ENCODE peak calls at places on chromosomes 6 and 20, in ten cellular contexts. One of them, this sample, is unnamed.

GRCh38 chr6:33595001-33595846 is 15.1 kb upstream of the BAK1 start:
- DNase-seq in stimulated activated CD4-positive, alpha-beta T cell treated with anti-CD3 and anti-CD28 coated beads, TNF-alpha, amount 100 ng/mL, for 24 hours: no peak
- DNase-seq in effector memory CD4-positive, alpha-beta T cell: no peak
- DNase-seq in MV-4-11: peak
- DNase-seq in NCI-H526: no peak
- DNase-seq in fibroblast of gingiva: no peak
- DNase-seq in AG08396: no peak
- DNase-seq in CD8-positive, alpha-beta T cell: no peak
- DNase-seq in head of caudate nucleus: no peak
- DNase-seq in osteocyte: no peak
- DNase-seq in this sample: no peak

GRCh38 chr6:100382031-100382430 is 82.7 kb downstream of the SIM1 start:
- DNase-seq in fibroblast of gingiva: no peak
- DNase-seq in NCI-H526: no peak
- DNase-seq in stimulated activated CD4-positive, alpha-beta T cell treated with anti-CD3 and anti-CD28 coated beads, TNF-alpha, amount 100 ng/mL, for 24 hours: no peak
- DNase-seq in head of caudate nucleus: no peak
- DNase-seq in osteocyte: no peak
- DNase-seq in effector memory CD4-positive, alpha-beta T cell: no peak
- DNase-seq in CD8-positive, alpha-beta T cell: no peak
- DNase-seq in MV-4-11: no peak
- DNase-seq in AG08396: no peak
- DNase-seq in this sample: peak

GRCh38 chr6:54419885-54420284 is 111.6 kb downstream of the TINAG start:
- DNase-seq in AG08396: peak
- DNase-seq in effector memory CD4-positive, alpha-beta T cell: no peak
- DNase-seq in head of caudate nucleus: no peak
- DNase-seq in CD8-positive, alpha-beta T cell: no peak
- DNase-seq in fibroblast of gingiva: peak
- DNase-seq in osteocyte: no peak
- DNase-seq in NCI-H526: no peak
- DNase-seq in stimulated activated CD4-positive, alpha-beta T cell treated with anti-CD3 and anti-CD28 coated beads, TNF-alpha, amount 100 ng/mL, for 24 hours: no peak
- DNase-seq in MV-4-11: no peak
- DNase-seq in this sample: no peak

GRCh38 chr6:161066511-161066910 is 74.9 kb downstream of the MAP3K4 start:
- DNase-seq in fibroblast of gingiva: peak
- DNase-seq in head of caudate nucleus: no peak
- DNase-seq in MV-4-11: no peak
- DNase-seq in stimulated activated CD4-positive, alpha-beta T cell treated with anti-CD3 and anti-CD28 coated beads, TNF-alpha, amount 100 ng/mL, for 24 hours: no peak
- DNase-seq in NCI-H526: no peak
- DNase-seq in effector memory CD4-positive, alpha-beta T cell: no peak
- DNase-seq in AG08396: peak
- DNase-seq in CD8-positive, alpha-beta T cell: no peak
- DNase-seq in osteocyte: no peak
- DNase-seq in this sample: no peak

GRCh38 chr20:32982617-32983458 is 21.4 kb downstream of the SUN5 start:
- DNase-seq in head of caudate nucleus: peak
- DNase-seq in CD8-positive, alpha-beta T cell: no peak
- DNase-seq in NCI-H526: no peak
- DNase-seq in MV-4-11: no peak
- DNase-seq in stimulated activated CD4-positive, alpha-beta T cell treated with anti-CD3 and anti-CD28 coated beads, TNF-alpha, amount 100 ng/mL, for 24 hours: no peak
- DNase-seq in fibroblast of gingiva: no peak
- DNase-seq in osteocyte: no peak
- DNase-seq in effector memory CD4-positive, alpha-beta T cell: no peak
- DNase-seq in AG08396: no peak
- DNase-seq in this sample: no peak

GRCh38 chr6:77416839-77417238 is 46.5 kb downstream of the HTR1B start:
- DNase-seq in stimulated activated CD4-positive, alpha-beta T cell treated with anti-CD3 and anti-CD28 coated beads, TNF-alpha, amount 100 ng/mL, for 24 hours: no peak
- DNase-seq in effector memory CD4-positive, alpha-beta T cell: no peak
- DNase-seq in fibroblast of gingiva: no peak
- DNase-seq in MV-4-11: no peak
- DNase-seq in head of caudate nucleus: no peak
- DNase-seq in NCI-H526: no peak
- DNase-seq in AG08396: no peak
- DNase-seq in CD8-positive, alpha-beta T cell: no peak
- DNase-seq in osteocyte: no peak
- DNase-seq in this sample: no peak

GRCh38 chr6:71681234-71681867 is 205.0 kb upstream of the RIMS1 start:
- DNase-seq in stimulated activated CD4-positive, alpha-beta T cell treated with anti-CD3 and anti-CD28 coated beads, TNF-alpha, amount 100 ng/mL, for 24 hours: no peak
- DNase-seq in NCI-H526: no peak
- DNase-seq in AG08396: no peak
- DNase-seq in fibroblast of gingiva: no peak
- DNase-seq in effector memory CD4-positive, alpha-beta T cell: no peak
- DNase-seq in CD8-positive, alpha-beta T cell: no peak
- DNase-seq in MV-4-11: no peak
- DNase-seq in head of caudate nucleus: no peak
- DNase-seq in osteocyte: no peak
- DNase-seq in this sample: no peak

GRCh38 chr6:165002866-165003265 is 306.5 kb downstream of the C6orf118 start:
- DNase-seq in fibroblast of gingiva: no peak
- DNase-seq in osteocyte: no peak
- DNase-seq in effector memory CD4-positive, alpha-beta T cell: no peak
- DNase-seq in stimulated activated CD4-positive, alpha-beta T cell treated with anti-CD3 and anti-CD28 coated beads, TNF-alpha, amount 100 ng/mL, for 24 hours: no peak
- DNase-seq in AG08396: no peak
- DNase-seq in CD8-positive, alpha-beta T cell: no peak
- DNase-seq in MV-4-11: no peak
- DNase-seq in head of caudate nucleus: no peak
- DNase-seq in NCI-H526: peak
- DNase-seq in this sample: no peak

GRCh38 chr6:81465859-81466258 is 286.6 kb downstream of the TENT5A start:
- DNase-seq in CD8-positive, alpha-beta T cell: no peak
- DNase-seq in AG08396: peak
- DNase-seq in NCI-H526: peak
- DNase-seq in head of caudate nucleus: no peak
- DNase-seq in stimulated activated CD4-positive, alpha-beta T cell treated with anti-CD3 and anti-CD28 coated beads, TNF-alpha, amount 100 ng/mL, for 24 hours: no peak
- DNase-seq in effector memory CD4-positive, alpha-beta T cell: no peak
- DNase-seq in MV-4-11: no peak
- DNase-seq in fibroblast of gingiva: peak
- DNase-seq in osteocyte: no peak
- DNase-seq in this sample: peak

GRCh38 chr6:169654590-169655391 is 47.0 kb downstream of the WDR27 start:
- DNase-seq in head of caudate nucleus: peak
- DNase-seq in NCI-H526: peak
- DNase-seq in CD8-positive, alpha-beta T cell: peak
- DNase-seq in fibroblast of gingiva: peak
- DNase-seq in AG08396: peak
- DNase-seq in stimulated activated CD4-positive, alpha-beta T cell treated with anti-CD3 and anti-CD28 coated beads, TNF-alpha, amount 100 ng/mL, for 24 hours: peak
- DNase-seq in MV-4-11: no peak
- DNase-seq in effector memory CD4-positive, alpha-beta T cell: peak
- DNase-seq in osteocyte: peak
- DNase-seq in this sample: peak

GRCh38 chr20:5714261-5715041 is 35.8 kb upstream of the SHLD1 start:
- DNase-seq in NCI-H526: peak
- DNase-seq in osteocyte: no peak
- DNase-seq in fibroblast of gingiva: no peak
- DNase-seq in stimulated activated CD4-positive, alpha-beta T cell treated with anti-CD3 and anti-CD28 coated beads, TNF-alpha, amount 100 ng/mL, for 24 hours: peak
- DNase-seq in AG08396: no peak
- DNase-seq in effector memory CD4-positive, alpha-beta T cell: peak
- DNase-seq in head of caudate nucleus: no peak
- DNase-seq in MV-4-11: peak
- DNase-seq in CD8-positive, alpha-beta T cell: peak
- DNase-seq in this sample: no peak

GRCh38 chr20:25227317-25227831 is 20.5 kb upstream of the PYGB start:
- DNase-seq in effector memory CD4-positive, alpha-beta T cell: no peak
- DNase-seq in head of caudate nucleus: no peak
- DNase-seq in fibroblast of gingiva: peak
- DNase-seq in stimulated activated CD4-positive, alpha-beta T cell treated with anti-CD3 and anti-CD28 coated beads, TNF-alpha, amount 100 ng/mL, for 24 hours: no peak
- DNase-seq in MV-4-11: no peak
- DNase-seq in AG08396: peak
- DNase-seq in osteocyte: no peak
- DNase-seq in CD8-positive, alpha-beta T cell: no peak
- DNase-seq in NCI-H526: no peak
- DNase-seq in this sample: no peak

GRCh38 chr6:43890197-43891062 is 120.4 kb downstream of the VEGFA start:
- DNase-seq in osteocyte: no peak
- DNase-seq in fibroblast of gingiva: no peak
- DNase-seq in effector memory CD4-positive, alpha-beta T cell: no peak
- DNase-seq in head of caudate nucleus: no peak
- DNase-seq in CD8-positive, alpha-beta T cell: no peak
- DNase-seq in stimulated activated CD4-positive, alpha-beta T cell treated with anti-CD3 and anti-CD28 coated beads, TNF-alpha, amount 100 ng/mL, for 24 hours: no peak
- DNase-seq in NCI-H526: no peak
- DNase-seq in MV-4-11: no peak
- DNase-seq in AG08396: no peak
- DNase-seq in this sample: no peak

GRCh38 chr20:34215711-34216381 is 25.4 kb upstream of the ASIP start:
- DNase-seq in osteocyte: peak
- DNase-seq in stimulated activated CD4-positive, alpha-beta T cell treated with anti-CD3 and anti-CD28 coated beads, TNF-alpha, amount 100 ng/mL, for 24 hours: peak
- DNase-seq in head of caudate nucleus: peak
- DNase-seq in AG08396: peak
- DNase-seq in effector memory CD4-positive, alpha-beta T cell: peak
- DNase-seq in MV-4-11: peak
- DNase-seq in NCI-H526: peak
- DNase-seq in fibroblast of gingiva: peak
- DNase-seq in CD8-positive, alpha-beta T cell: peak
- DNase-seq in this sample: peak

GRCh38 chr20:10739134-10739533 is 65.3 kb upstream of the JAG1 start:
- DNase-seq in MV-4-11: no peak
- DNase-seq in effector memory CD4-positive, alpha-beta T cell: no peak
- DNase-seq in AG08396: no peak
- DNase-seq in osteocyte: no peak
- DNase-seq in CD8-positive, alpha-beta T cell: no peak
- DNase-seq in fibroblast of gingiva: no peak
- DNase-seq in head of caudate nucleus: no peak
- DNase-seq in stimulated activated CD4-positive, alpha-beta T cell treated with anti-CD3 and anti-CD28 coated beads, TNF-alpha, amount 100 ng/mL, for 24 hours: no peak
- DNase-seq in NCI-H526: no peak
- DNase-seq in this sample: no peak